ENCODE peak calls at places on chromosomes 13 and 19, in eight cellular contexts. M is stomach, W is testis, A is body of pancreas, K is uterus, V is IMR-90, I is adrenal gland, U is transverse colon. N is an unnamed sample.

GRCh38 chr13:113635709-113636108 is 22.3 kb downstream of the ATP4B start:
- DNase-seq in I (no peak), K (no peak), V (no peak), M (no peak), U (no peak), W (no peak), A (no peak), N (peak; percentile 38)

GRCh38 chr13:113882266-113882627 is 18.4 kb upstream of the GAS6 start:
- DNase-seq in K (no peak), W (peak; percentile 75), U (no peak), V (no peak), A (peak; percentile 52), I (peak; percentile 42), M (peak; percentile 43), N (no peak)

GRCh38 chr13:99984463-99985242 is 3.1 kb downstream of the ZIC2 start:
- DNase-seq in M (no peak), U (no peak), V (no peak), A (no peak), I (no peak), K (no peak), W (no peak), N (no peak)

GRCh38 chr19:21590868-21591267 is 85.5 kb downstream of the ZNF429 start:
- DNase-seq in V (no peak), M (no peak), W (no peak), K (no peak), A (no peak), I (no peak), U (no peak), N (no peak)

GRCh38 chr19:43372462-43372861 is 19.0 kb downstream of the CD177 start:
- DNase-seq in K (no peak), V (peak; percentile 24), W (no peak), A (no peak), M (no peak), U (no peak), I (no peak), N (no peak)

GRCh38 chr19:39411006-39411831 is 1.2 kb upstream of the PLEKHG2 start:
- DNase-seq in U (peak; percentile 86), A (peak; percentile 81), W (no peak), V (peak; percentile 68), M (peak; percentile 86), K (peak; percentile 73), I (peak; percentile 64), N (no peak)

GRCh38 chr13:83211301-83211700 is 671.0 kb downstream of the SLITRK1 start:
- DNase-seq in K (no peak), U (no peak), I (no peak), V (peak; percentile 70), W (no peak), M (no peak), A (no peak), N (no peak)

GRCh38 chr13:27359203-27359821 is 65.1 kb upstream of the GTF3A start:
- DNase-seq in U (peak; percentile 79), W (peak; percentile 81), A (peak; percentile 78), K (peak; percentile 67), M (peak; percentile 71), V (peak; percentile 73), I (peak; percentile 66), N (peak; percentile 30)

GRCh38 chr19:30567535-30568232 is 195.5 kb downstream of the ZNF536 start:
- DNase-seq in U (no peak), W (no peak), I (no peak), K (no peak), M (no peak), V (no peak), A (no peak), N (no peak)

GRCh38 chr13:98622926-98623325 is 46.0 kb upstream of the STK24 start:
- DNase-seq in V (no peak), I (no peak), U (no peak), K (no peak), M (no peak), A (no peak), W (no peak), N (no peak)

GRCh38 chr19:48663667-48664066 is 9.2 kb downstream of the NTN5 start:
- DNase-seq in K (no peak), U (no peak), V (no peak), W (no peak), A (no peak), I (no peak), M (no peak), N (no peak)

GRCh38 chr19:4539697-4540581 is at the start of gene LRG1:
- DNase-seq in I (peak; percentile 94), K (no peak), W (no peak), U (peak; percentile 88), M (peak; percentile 90), V (no peak), A (peak; percentile 96), N (peak; percentile 50)

DNA sequence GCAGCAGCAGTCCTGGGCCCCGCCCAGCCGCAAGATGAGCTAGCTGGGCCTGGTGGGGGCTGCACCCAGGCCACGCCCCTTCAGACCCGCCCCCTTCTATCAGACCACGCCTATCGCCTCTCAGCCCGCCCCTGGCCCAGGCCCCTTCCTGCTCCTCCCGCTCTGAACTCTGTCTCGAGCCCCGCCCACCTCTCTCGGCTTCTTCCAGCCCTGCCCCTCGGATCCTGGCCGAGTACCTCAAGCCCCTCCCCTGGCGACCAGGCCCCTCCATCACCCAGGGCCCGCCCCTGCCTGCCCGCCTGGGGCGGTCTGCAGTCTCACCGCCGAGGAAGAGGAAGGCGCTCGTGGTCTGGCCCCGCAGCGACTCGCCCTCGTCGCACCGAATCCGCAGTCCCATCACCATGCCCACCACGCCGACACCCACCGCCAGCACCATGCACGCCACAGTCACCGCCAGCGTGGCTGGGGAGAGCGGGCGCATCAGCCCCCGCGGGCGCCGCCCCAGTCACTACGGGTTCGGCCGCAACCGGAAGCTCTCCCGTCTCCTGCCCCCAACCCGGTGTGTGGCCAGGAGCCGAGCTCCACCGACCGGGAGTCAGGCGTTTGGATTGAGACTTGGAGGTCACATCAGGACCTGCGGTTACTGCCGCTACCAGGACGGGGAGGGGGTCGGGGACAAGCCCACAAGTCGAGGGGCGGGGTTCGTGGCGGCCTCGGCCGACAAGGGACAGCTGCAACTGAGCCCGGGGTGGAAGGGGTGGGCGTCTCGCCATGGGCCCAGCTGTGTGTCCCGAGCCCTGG is 1.0 kb downstream of the CLDND2 start:
- DNase-seq in V (peak; percentile 98), M (peak; percentile 99), U (peak; percentile 100), W (peak; percentile 100), A (peak; percentile 99), K (peak; percentile 100), I (peak; percentile 99), N (peak; percentile 99)
- TF ChIP-seq POLR2A in V (peak; percentile 57), M (peak; percentile 5), U (no peak), W (no peak), A (peak; percentile 36), K (no peak), I (no peak), N (no peak)

GRCh38 chr19:19054939-19055440 is 8.8 kb upstream of the SLC25A42 start:
- DNase-seq in V (no peak), I (no peak), M (no peak), A (no peak), W (no peak), U (no peak), K (no peak), N (no peak)

GRCh38 chr19:19055701-19056100 is 8.1 kb upstream of the SLC25A42 start:
- DNase-seq in A (no peak), W (no peak), K (no peak), I (no peak), V (no peak), U (no peak), M (no peak), N (no peak)

GRCh38 chr19:19054315-19054938 is 9.4 kb upstream of the SLC25A42 start:
- DNase-seq in M (no peak), I (no peak), V (no peak), K (no peak), U (no peak), W (no peak), A (no peak), N (no peak)

GRCh38 chr19:19051478-19052213 is 12.1 kb upstream of the SLC25A42 start:
- DNase-seq in K (no peak), V (no peak), I (no peak), M (no peak), A (no peak), W (no peak), U (no peak), N (no peak)

DNA sequence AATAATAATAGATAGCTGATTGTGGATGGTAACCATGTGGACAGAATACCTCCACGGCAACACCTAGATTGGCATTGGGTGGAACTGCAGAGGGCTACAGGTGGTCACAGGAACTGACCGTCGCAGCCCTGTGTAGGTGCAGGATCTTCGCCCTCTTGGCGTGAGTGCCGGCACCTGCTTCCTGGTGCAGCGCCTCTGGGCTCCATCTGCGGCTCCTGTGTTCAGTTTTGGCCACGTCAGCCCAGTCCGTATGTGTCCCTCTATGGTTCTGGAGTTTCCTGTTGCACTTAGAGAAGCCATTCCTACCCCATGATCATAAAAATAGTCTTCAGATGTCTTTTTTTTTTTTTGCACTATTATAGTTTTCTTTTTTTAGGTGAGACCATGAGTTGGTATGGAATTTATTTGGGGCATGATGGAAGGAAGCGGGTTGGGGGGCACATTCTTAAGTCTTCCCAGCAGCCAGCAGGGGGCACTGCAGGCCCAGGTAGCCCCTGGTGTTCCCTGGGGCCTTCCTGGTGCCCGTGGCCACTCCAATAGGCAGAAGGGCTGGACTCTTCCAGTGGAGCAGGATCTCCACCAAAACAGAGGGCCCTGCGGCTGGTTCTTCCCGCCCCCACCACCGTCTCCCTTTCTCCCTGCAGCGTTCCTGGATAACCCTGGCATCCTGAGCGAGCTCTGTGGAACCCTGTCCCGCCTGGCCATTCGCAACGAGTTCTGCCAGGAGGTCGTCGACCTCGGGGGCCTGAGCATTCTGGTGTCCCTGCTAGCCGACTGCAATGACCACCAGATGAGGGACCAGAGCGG is 10.1 kb upstream of the SLC25A42 start:
- DNase-seq in I (peak; percentile 53), U (peak; percentile 77), K (peak; percentile 62), W (peak; percentile 65), A (peak; percentile 52), M (peak; percentile 70), V (peak; percentile 48), N (no peak)
- TF ChIP-seq POLR2A in I (no peak), U (no peak), K (no peak), W (no peak), A (no peak), M (no peak), V (no peak), N (no peak)

DNA sequence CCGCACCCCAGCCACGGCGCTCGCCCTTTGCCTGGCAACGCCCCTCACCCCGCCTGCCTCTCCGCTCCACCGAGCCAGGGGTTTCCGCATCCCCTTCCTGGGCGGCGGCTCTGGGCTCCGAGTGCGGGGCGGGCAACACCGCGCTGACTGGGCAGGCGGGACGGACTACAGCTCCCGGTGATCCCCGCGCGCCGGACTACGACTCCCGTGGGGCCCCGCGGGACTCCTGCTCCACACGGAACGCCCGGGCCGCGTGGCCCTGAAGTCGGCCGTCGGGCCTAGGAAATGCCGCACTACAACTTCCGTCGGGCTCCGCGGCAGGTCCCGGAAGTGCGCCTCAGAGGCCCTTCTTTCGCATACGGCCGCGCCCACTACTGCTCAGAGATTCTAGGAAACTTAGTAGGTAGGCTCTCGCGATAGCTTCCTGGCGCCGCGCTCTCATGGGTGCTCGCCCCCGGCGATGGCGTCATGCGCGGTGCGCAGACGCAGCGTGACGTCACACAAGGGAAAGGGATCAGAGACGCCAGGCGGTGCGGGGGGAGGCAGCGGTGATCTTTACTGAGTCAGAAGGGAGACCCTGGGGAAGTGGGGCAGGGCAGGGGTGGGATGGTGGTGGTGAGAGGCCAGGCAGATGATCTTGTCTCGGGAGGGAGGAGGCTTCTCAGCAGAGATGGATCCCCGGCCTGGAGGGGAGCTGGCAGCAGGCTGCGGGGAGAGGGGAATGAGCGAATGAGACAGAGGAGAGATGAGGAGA is at the start of gene JOSD2:
- DNase-seq in W (peak; percentile 100), I (peak; percentile 98), K (peak; percentile 97), V (peak; percentile 99), A (peak; percentile 99), M (peak; percentile 98), U (peak; percentile 98), N (peak; percentile 97)
- TF ChIP-seq POLR2A in W (peak; percentile 50), I (peak; percentile 37), K (peak; percentile 55), V (peak; percentile 55), A (peak; percentile 60), M (no peak), U (peak; percentile 67), N (no peak)

GRCh38 chr13:25727776-25728175 is 324.0 kb downstream of the SHISA2 start:
- DNase-seq in U (no peak), W (no peak), A (no peak), V (no peak), K (no peak), M (no peak), I (no peak), N (no peak)
- TF ChIP-seq POLR2A in U (no peak), W (no peak), A (no peak), V (no peak), K (no peak), M (no peak), I (no peak), N (no peak)

N was measured in breast epithelium.